ENCODE peak calls at places on chromosomes 12 and 14, in nine cellular contexts. One of them, this sample, is unnamed.

GRCh38 chr12:46386877-46387629 is 14.5 kb upstream of the SLC38A2 start:
- DNase-seq in CD4-positive, alpha-beta T cell: no peak
- DNase-seq in SK-N-DZ: no peak
- DNase-seq in activated CD8-positive, alpha-beta memory T cell treated with anti-CD3 and anti-CD28 coated beads for 24 hours: no peak
- DNase-seq in left ventricle myocardium superior: peak
- DNase-seq in fibroblast of pulmonary artery: peak
- DNase-seq in activated T-cell treated with anti-CD3 and anti-CD28 coated beads, Interleukin-2, amount 50 U/mL, for 72 hours: no peak
- DNase-seq in astrocyte of the cerebellum: no peak
- DNase-seq in SW480: no peak
- DNase-seq in this sample: peak

GRCh38 chr14:72528059-72528950 is 365.6 kb downstream of the DPF3 start:
- DNase-seq in CD4-positive, alpha-beta T cell: no peak
- DNase-seq in SK-N-DZ: no peak
- DNase-seq in activated CD8-positive, alpha-beta memory T cell treated with anti-CD3 and anti-CD28 coated beads for 24 hours: no peak
- DNase-seq in left ventricle myocardium superior: no peak
- DNase-seq in fibroblast of pulmonary artery: peak
- DNase-seq in activated T-cell treated with anti-CD3 and anti-CD28 coated beads, Interleukin-2, amount 50 U/mL, for 72 hours: no peak
- DNase-seq in astrocyte of the cerebellum: no peak
- DNase-seq in SW480: no peak
- DNase-seq in this sample: no peak

GRCh38 chr12:7075518-7075917 is 15.0 kb downstream of the C1S start:
- DNase-seq in CD4-positive, alpha-beta T cell: no peak
- DNase-seq in SK-N-DZ: no peak
- DNase-seq in activated CD8-positive, alpha-beta memory T cell treated with anti-CD3 and anti-CD28 coated beads for 24 hours: no peak
- DNase-seq in left ventricle myocardium superior: no peak
- DNase-seq in fibroblast of pulmonary artery: no peak
- DNase-seq in activated T-cell treated with anti-CD3 and anti-CD28 coated beads, Interleukin-2, amount 50 U/mL, for 72 hours: no peak
- DNase-seq in astrocyte of the cerebellum: no peak
- DNase-seq in SW480: no peak
- DNase-seq in this sample: no peak

GRCh38 chr14:63544641-63545234 is 1.6 kb upstream of the PPP2R5E start:
- DNase-seq in CD4-positive, alpha-beta T cell: no peak
- DNase-seq in SK-N-DZ: no peak
- DNase-seq in activated CD8-positive, alpha-beta memory T cell treated with anti-CD3 and anti-CD28 coated beads for 24 hours: no peak
- DNase-seq in left ventricle myocardium superior: no peak
- DNase-seq in fibroblast of pulmonary artery: peak
- DNase-seq in activated T-cell treated with anti-CD3 and anti-CD28 coated beads, Interleukin-2, amount 50 U/mL, for 72 hours: no peak
- DNase-seq in astrocyte of the cerebellum: peak
- DNase-seq in SW480: peak
- DNase-seq in this sample: peak

GRCh38 chr12:4257442-4257841 is 16.1 kb upstream of the CCND2 start:
- DNase-seq in CD4-positive, alpha-beta T cell: no peak
- DNase-seq in SK-N-DZ: no peak
- DNase-seq in activated CD8-positive, alpha-beta memory T cell treated with anti-CD3 and anti-CD28 coated beads for 24 hours: no peak
- DNase-seq in left ventricle myocardium superior: no peak
- DNase-seq in fibroblast of pulmonary artery: no peak
- DNase-seq in activated T-cell treated with anti-CD3 and anti-CD28 coated beads, Interleukin-2, amount 50 U/mL, for 72 hours: no peak
- DNase-seq in astrocyte of the cerebellum: no peak
- DNase-seq in SW480: no peak
- DNase-seq in this sample: no peak

GRCh38 chr14:46653031-46653775 is 1.6 kb upstream of the RPL10L start:
- DNase-seq in CD4-positive, alpha-beta T cell: no peak
- DNase-seq in SK-N-DZ: no peak
- DNase-seq in activated CD8-positive, alpha-beta memory T cell treated with anti-CD3 and anti-CD28 coated beads for 24 hours: no peak
- DNase-seq in left ventricle myocardium superior: no peak
- DNase-seq in fibroblast of pulmonary artery: no peak
- DNase-seq in activated T-cell treated with anti-CD3 and anti-CD28 coated beads, Interleukin-2, amount 50 U/mL, for 72 hours: no peak
- DNase-seq in astrocyte of the cerebellum: no peak
- DNase-seq in SW480: no peak
- DNase-seq in this sample: no peak

GRCh38 chr12:57793920-57794319 is 11.3 kb downstream of the TSFM start:
- DNase-seq in CD4-positive, alpha-beta T cell: no peak
- DNase-seq in SK-N-DZ: no peak
- DNase-seq in activated CD8-positive, alpha-beta memory T cell treated with anti-CD3 and anti-CD28 coated beads for 24 hours: no peak
- DNase-seq in left ventricle myocardium superior: no peak
- DNase-seq in fibroblast of pulmonary artery: peak
- DNase-seq in activated T-cell treated with anti-CD3 and anti-CD28 coated beads, Interleukin-2, amount 50 U/mL, for 72 hours: no peak
- DNase-seq in astrocyte of the cerebellum: no peak
- DNase-seq in SW480: no peak
- DNase-seq in this sample: no peak

GRCh38 chr12:14765398-14765797 is 37.9 kb downstream of the WBP11 start:
- DNase-seq in CD4-positive, alpha-beta T cell: no peak
- DNase-seq in SK-N-DZ: no peak
- DNase-seq in activated CD8-positive, alpha-beta memory T cell treated with anti-CD3 and anti-CD28 coated beads for 24 hours: no peak
- DNase-seq in left ventricle myocardium superior: no peak
- DNase-seq in fibroblast of pulmonary artery: no peak
- DNase-seq in activated T-cell treated with anti-CD3 and anti-CD28 coated beads, Interleukin-2, amount 50 U/mL, for 72 hours: no peak
- DNase-seq in astrocyte of the cerebellum: no peak
- DNase-seq in SW480: no peak
- DNase-seq in this sample: no peak

GRCh38 chr12:2877047-2877958 is at the start of the genes FOXM1 and RHNO1:
- DNase-seq in CD4-positive, alpha-beta T cell: peak
- DNase-seq in SK-N-DZ: peak
- DNase-seq in activated CD8-positive, alpha-beta memory T cell treated with anti-CD3 and anti-CD28 coated beads for 24 hours: peak
- DNase-seq in left ventricle myocardium superior: peak
- DNase-seq in fibroblast of pulmonary artery: peak
- DNase-seq in activated T-cell treated with anti-CD3 and anti-CD28 coated beads, Interleukin-2, amount 50 U/mL, for 72 hours: peak
- DNase-seq in astrocyte of the cerebellum: peak
- DNase-seq in SW480: peak
- DNase-seq in this sample: peak

GRCh38 chr14:69715725-69716482 is 51.0 kb upstream of the SRSF5 start:
- DNase-seq in CD4-positive, alpha-beta T cell: no peak
- DNase-seq in SK-N-DZ: peak
- DNase-seq in activated CD8-positive, alpha-beta memory T cell treated with anti-CD3 and anti-CD28 coated beads for 24 hours: no peak
- DNase-seq in left ventricle myocardium superior: peak
- DNase-seq in fibroblast of pulmonary artery: peak
- DNase-seq in activated T-cell treated with anti-CD3 and anti-CD28 coated beads, Interleukin-2, amount 50 U/mL, for 72 hours: no peak
- DNase-seq in astrocyte of the cerebellum: peak
- DNase-seq in SW480: no peak
- DNase-seq in this sample: no peak

GRCh38 chr12:106753526-106753925 is 21.0 kb upstream of the RIC8B start:
- DNase-seq in CD4-positive, alpha-beta T cell: peak
- DNase-seq in SK-N-DZ: no peak
- DNase-seq in activated CD8-positive, alpha-beta memory T cell treated with anti-CD3 and anti-CD28 coated beads for 24 hours: peak
- DNase-seq in left ventricle myocardium superior: no peak
- DNase-seq in fibroblast of pulmonary artery: no peak
- DNase-seq in activated T-cell treated with anti-CD3 and anti-CD28 coated beads, Interleukin-2, amount 50 U/mL, for 72 hours: peak
- DNase-seq in astrocyte of the cerebellum: no peak
- DNase-seq in SW480: no peak
- DNase-seq in this sample: no peak

GRCh38 chr12:2586159-2587035 is 208.4 kb upstream of the FKBP4 start:
- DNase-seq in CD4-positive, alpha-beta T cell: no peak
- DNase-seq in SK-N-DZ: no peak
- DNase-seq in activated CD8-positive, alpha-beta memory T cell treated with anti-CD3 and anti-CD28 coated beads for 24 hours: no peak
- DNase-seq in left ventricle myocardium superior: no peak
- DNase-seq in fibroblast of pulmonary artery: no peak
- DNase-seq in activated T-cell treated with anti-CD3 and anti-CD28 coated beads, Interleukin-2, amount 50 U/mL, for 72 hours: no peak
- DNase-seq in astrocyte of the cerebellum: no peak
- DNase-seq in SW480: peak
- DNase-seq in this sample: no peak

GRCh38 chr12:4119157-4119761 is 154.3 kb upstream of the CCND2 start:
- DNase-seq in CD4-positive, alpha-beta T cell: no peak
- DNase-seq in SK-N-DZ: no peak
- DNase-seq in activated CD8-positive, alpha-beta memory T cell treated with anti-CD3 and anti-CD28 coated beads for 24 hours: peak
- DNase-seq in left ventricle myocardium superior: no peak
- DNase-seq in fibroblast of pulmonary artery: no peak
- DNase-seq in activated T-cell treated with anti-CD3 and anti-CD28 coated beads, Interleukin-2, amount 50 U/mL, for 72 hours: peak
- DNase-seq in astrocyte of the cerebellum: no peak
- DNase-seq in SW480: no peak
- DNase-seq in this sample: no peak

GRCh38 chr12:29427964-29428363 is 47.0 kb upstream of the ERGIC2 start:
- DNase-seq in CD4-positive, alpha-beta T cell: no peak
- DNase-seq in SK-N-DZ: no peak
- DNase-seq in activated CD8-positive, alpha-beta memory T cell treated with anti-CD3 and anti-CD28 coated beads for 24 hours: no peak
- DNase-seq in left ventricle myocardium superior: no peak
- DNase-seq in fibroblast of pulmonary artery: peak
- DNase-seq in activated T-cell treated with anti-CD3 and anti-CD28 coated beads, Interleukin-2, amount 50 U/mL, for 72 hours: peak
- DNase-seq in astrocyte of the cerebellum: no peak
- DNase-seq in SW480: peak
- DNase-seq in this sample: peak

GRCh38 chr12:39102474-39103209 is 197.3 kb upstream of the CPNE8 start:
- DNase-seq in CD4-positive, alpha-beta T cell: no peak
- DNase-seq in SK-N-DZ: no peak
- DNase-seq in activated CD8-positive, alpha-beta memory T cell treated with anti-CD3 and anti-CD28 coated beads for 24 hours: no peak
- DNase-seq in left ventricle myocardium superior: no peak
- DNase-seq in fibroblast of pulmonary artery: peak
- DNase-seq in activated T-cell treated with anti-CD3 and anti-CD28 coated beads, Interleukin-2, amount 50 U/mL, for 72 hours: no peak
- DNase-seq in astrocyte of the cerebellum: no peak
- DNase-seq in SW480: no peak
- DNase-seq in this sample: no peak

GRCh38 chr12:89873745-89874144 is 165.1 kb upstream of the ATP2B1 start:
- DNase-seq in CD4-positive, alpha-beta T cell: no peak
- DNase-seq in SK-N-DZ: no peak
- DNase-seq in activated CD8-positive, alpha-beta memory T cell treated with anti-CD3 and anti-CD28 coated beads for 24 hours: no peak
- DNase-seq in left ventricle myocardium superior: no peak
- DNase-seq in fibroblast of pulmonary artery: peak
- DNase-seq in activated T-cell treated with anti-CD3 and anti-CD28 coated beads, Interleukin-2, amount 50 U/mL, for 72 hours: no peak
- DNase-seq in astrocyte of the cerebellum: no peak
- DNase-seq in SW480: no peak
- DNase-seq in this sample: no peak

GRCh38 chr14:95102678-95103039 is 54.7 kb downstream of the DICER1 start:
- DNase-seq in CD4-positive, alpha-beta T cell: no peak
- DNase-seq in SK-N-DZ: no peak
- DNase-seq in activated CD8-positive, alpha-beta memory T cell treated with anti-CD3 and anti-CD28 coated beads for 24 hours: no peak
- DNase-seq in left ventricle myocardium superior: no peak
- DNase-seq in fibroblast of pulmonary artery: no peak
- DNase-seq in activated T-cell treated with anti-CD3 and anti-CD28 coated beads, Interleukin-2, amount 50 U/mL, for 72 hours: no peak
- DNase-seq in astrocyte of the cerebellum: no peak
- DNase-seq in SW480: no peak
- DNase-seq in this sample: no peak

GRCh38 chr12:32108829-32109228 is 2.2 kb downstream of the BICD1 start:
- DNase-seq in CD4-positive, alpha-beta T cell: no peak
- DNase-seq in SK-N-DZ: no peak
- DNase-seq in activated CD8-positive, alpha-beta memory T cell treated with anti-CD3 and anti-CD28 coated beads for 24 hours: no peak
- DNase-seq in left ventricle myocardium superior: no peak
- DNase-seq in fibroblast of pulmonary artery: no peak
- DNase-seq in activated T-cell treated with anti-CD3 and anti-CD28 coated beads, Interleukin-2, amount 50 U/mL, for 72 hours: no peak
- DNase-seq in astrocyte of the cerebellum: no peak
- DNase-seq in SW480: no peak
- DNase-seq in this sample: no peak